ENCODE peak calls at places on chromosomes 1 and 21, in nine cellular contexts. L is SK-N-SH, B is NB4, N is omental fat pad, Y is pancreas, M is PC-3, C is lower leg skin, Z is nephron progenitor cell, D is glutamatergic neuron. K is an unnamed sample.

GRCh38 chr1:31936278-31936965 is 1.7 kb downstream of the PTP4A2 start:
- DNase-seq in L (no peak), B (peak), N (no peak), Y (no peak), M (peak), C (peak), Z (no peak), D (no peak), K (no peak)

GRCh38 chr1:46717654-46718053 is 1.3 kb downstream of the EFCAB14 start:
- DNase-seq in L (no peak), B (no peak), N (no peak), Y (no peak), M (no peak), C (no peak), Z (no peak), D (no peak), K (no peak)

GRCh38 chr1:167249702-167250101 is 29.0 kb downstream of the POU2F1 start:
- DNase-seq in L (no peak), B (no peak), N (no peak), Y (no peak), M (peak), C (no peak), Z (no peak), D (no peak), K (no peak)

GRCh38 chr1:246462986-246463385 is 44.1 kb downstream of the SMYD3 start:
- DNase-seq in L (no peak), B (no peak), N (no peak), Y (no peak), M (no peak), C (no peak), Z (no peak), D (no peak), K (no peak)

GRCh38 chr1:41882496-41882895 is 36.2 kb downstream of the HIVEP3 start:
- DNase-seq in L (no peak), B (no peak), N (no peak), Y (no peak), M (peak), C (no peak), Z (no peak), D (no peak), K (no peak)

GRCh38 chr1:1858382-1859086 is 32.4 kb downstream of the GNB1 start:
- DNase-seq in L (peak), B (peak), N (no peak), Y (peak), M (peak), C (peak), Z (no peak), D (peak), K (peak)

GRCh38 chr1:10899490-10900264 is 103.2 kb upstream of the CASZ1 start:
- DNase-seq in L (no peak), B (peak), N (no peak), Y (no peak), M (peak), C (no peak), Z (no peak), D (no peak), K (no peak)

GRCh38 chr1:157404614-157405013 is 147.7 kb downstream of the FCRL5 start:
- DNase-seq in L (no peak), B (peak), N (no peak), Y (no peak), M (no peak), C (no peak), Z (no peak), D (no peak), K (no peak)

GRCh38 chr1:62727656-62728396 is 39.6 kb upstream of the DOCK7 start:
- DNase-seq in L (no peak), B (no peak), N (no peak), Y (no peak), M (no peak), C (no peak), Z (no peak), D (no peak), K (no peak)

GRCh38 chr1:152018537-152018936 is 18.3 kb downstream of the S100A11 start:
- DNase-seq in L (no peak), B (peak), N (no peak), Y (no peak), M (peak), C (no peak), Z (peak), D (peak), K (no peak)

GRCh38 chr1:26275580-26276431 is 4.1 kb upstream of the SH3BGRL3 start:
- DNase-seq in L (peak), B (peak), N (peak), Y (peak), M (peak), C (peak), Z (peak), D (peak), K (peak)

GRCh38 chr1:24952413-24952841 is 22.4 kb upstream of the RUNX3 start:
- DNase-seq in L (no peak), B (peak), N (no peak), Y (no peak), M (no peak), C (no peak), Z (no peak), D (no peak), K (no peak)

GRCh38 chr21:45412909-45413581 is 8.1 kb downstream of the COL18A1 start:
- DNase-seq in L (no peak), B (no peak), N (no peak), Y (no peak), M (no peak), C (no peak), Z (no peak), D (peak), K (no peak)

GRCh38 chr1:224866940-224867339 is 62.5 kb upstream of the DNAH14 start:
- DNase-seq in L (no peak), B (no peak), N (no peak), Y (no peak), M (no peak), C (no peak), Z (no peak), D (no peak), K (no peak)

GRCh38 chr1:204941415-204942338 is 71.0 kb downstream of the NFASC start:
- DNase-seq in L (peak), B (peak), N (peak), Y (peak), M (peak), C (no peak), Z (peak), D (peak), K (peak)

GRCh38 chr1:107896946-107897345 is 68.0 kb downstream of the VAV3 start:
- DNase-seq in L (no peak), B (peak), N (no peak), Y (no peak), M (no peak), C (no peak), Z (no peak), D (no peak), K (no peak)
- TF ChIP-seq CTCF in L (no peak), B (no peak), N (no peak), Y (no peak), M (no peak), C (no peak), Z (no peak), D (no peak), K (no peak)

GRCh38 chr1:86016076-86016746 is 140.4 kb downstream of the COL24A1 start:
- DNase-seq in L (no peak), B (no peak), N (no peak), Y (no peak), M (no peak), C (no peak), Z (no peak), D (no peak), K (no peak)
- TF ChIP-seq CTCF in L (no peak), B (no peak), N (no peak), Y (no peak), M (no peak), C (no peak), Z (no peak), D (no peak), K (no peak)

DNA sequence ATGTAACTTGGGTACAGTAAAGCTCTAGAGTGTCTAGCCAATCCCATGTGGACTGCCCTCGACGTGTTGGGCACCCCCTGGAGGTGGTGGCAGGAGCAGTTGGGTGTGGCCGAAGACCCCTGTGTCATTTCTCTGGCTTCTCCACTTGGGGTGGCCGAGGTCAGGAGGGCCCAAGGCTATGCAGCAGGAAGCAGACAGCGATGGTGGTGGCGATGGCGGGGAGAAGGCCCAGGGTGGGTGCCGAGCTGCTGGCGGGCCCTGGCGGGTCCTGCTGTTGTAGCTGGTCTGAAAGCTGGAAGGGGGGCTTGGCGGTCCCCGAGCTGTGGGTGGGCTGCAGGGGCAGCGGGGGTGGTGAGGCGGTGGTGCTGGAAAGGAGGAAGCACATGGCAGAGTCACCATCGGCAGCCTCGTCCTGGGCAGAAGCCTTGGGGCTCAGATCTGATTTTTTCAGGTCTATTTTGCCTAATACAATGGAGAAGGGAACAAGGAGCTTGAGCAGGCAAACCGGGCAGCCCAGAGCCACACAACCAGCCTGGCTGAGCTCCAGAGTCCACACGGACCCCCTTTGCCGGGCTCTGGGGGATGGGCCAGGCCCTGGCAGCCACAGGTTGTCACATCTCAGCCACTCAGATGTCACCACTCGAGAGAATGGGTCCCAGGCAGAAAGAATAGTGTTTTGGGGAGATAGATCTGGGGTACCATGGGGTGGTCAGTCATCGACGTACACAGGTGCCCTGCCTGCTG is 231.3 kb downstream of the TRABD2B start:
- DNase-seq in L (no peak), B (no peak), N (no peak), Y (no peak), M (no peak), C (no peak), Z (no peak), D (no peak), K (no peak)
- TF ChIP-seq CTCF in L (no peak), B (no peak), N (no peak), Y (no peak), M (no peak), C (no peak), Z (no peak), D (no peak), K (no peak)

GRCh38 chr1:184163674-184164470 is 112.3 kb downstream of the TSEN15 start:
- DNase-seq in L (no peak), B (peak), N (no peak), Y (no peak), M (peak), C (no peak), Z (no peak), D (no peak), K (no peak)
- TF ChIP-seq CTCF in L (no peak), B (no peak), N (no peak), Y (no peak), M (no peak), C (no peak), Z (no peak), D (no peak), K (no peak)

K was measured in neural crest cell.